ENCODE peak calls at places on chromosomes 5 and 9, in seven cellular contexts. One of them, this sample, is unnamed.

GRCh38 chr9:2638871-2639673 is 17.5 kb downstream of the VLDLR start:
- DNase-seq in ascending aorta: no peak
- DNase-seq in GM06990: no peak
- DNase-seq in CD8-positive, alpha-beta memory T cell: no peak
- DNase-seq in H7: no peak
- DNase-seq in A549: no peak
- DNase-seq in fibroblast of mammary gland: no peak
- DNase-seq in this sample: no peak

GRCh38 chr9:91886433-91887031 is 63.5 kb downstream of the ROR2 start:
- DNase-seq in ascending aorta: no peak
- DNase-seq in GM06990: no peak
- DNase-seq in CD8-positive, alpha-beta memory T cell: no peak
- DNase-seq in H7: peak
- DNase-seq in A549: no peak
- DNase-seq in fibroblast of mammary gland: no peak
- DNase-seq in this sample: no peak

GRCh38 chr5:176578391-176578808 is 29.3 kb downstream of the CDHR2 start:
- DNase-seq in ascending aorta: no peak
- DNase-seq in GM06990: no peak
- DNase-seq in CD8-positive, alpha-beta memory T cell: peak
- DNase-seq in H7: peak
- DNase-seq in A549: peak
- DNase-seq in fibroblast of mammary gland: peak
- DNase-seq in this sample: peak

GRCh38 chr9:77291714-77292113 is 114.4 kb downstream of the VPS13A start:
- DNase-seq in ascending aorta: no peak
- DNase-seq in GM06990: no peak
- DNase-seq in CD8-positive, alpha-beta memory T cell: no peak
- DNase-seq in H7: peak
- DNase-seq in A549: peak
- DNase-seq in fibroblast of mammary gland: peak
- DNase-seq in this sample: no peak

GRCh38 chr9:133496901-133497411 is 18.1 kb upstream of the SLC2A6 start:
- DNase-seq in ascending aorta: no peak
- DNase-seq in GM06990: no peak
- DNase-seq in CD8-positive, alpha-beta memory T cell: no peak
- DNase-seq in H7: no peak
- DNase-seq in A549: no peak
- DNase-seq in fibroblast of mammary gland: no peak
- DNase-seq in this sample: no peak

GRCh38 chr9:77725051-77725702 is 77.1 kb upstream of the GNA14 start:
- DNase-seq in ascending aorta: no peak
- DNase-seq in GM06990: no peak
- DNase-seq in CD8-positive, alpha-beta memory T cell: no peak
- DNase-seq in H7: no peak
- DNase-seq in A549: no peak
- DNase-seq in fibroblast of mammary gland: no peak
- DNase-seq in this sample: no peak

GRCh38 chr9:89005323-89005722 is 14.1 kb downstream of the S1PR3 start:
- DNase-seq in ascending aorta: peak
- DNase-seq in GM06990: no peak
- DNase-seq in CD8-positive, alpha-beta memory T cell: no peak
- DNase-seq in H7: no peak
- DNase-seq in A549: no peak
- DNase-seq in fibroblast of mammary gland: no peak
- DNase-seq in this sample: no peak

GRCh38 chr9:95516221-95516735 is 493 bp downstream of the PTCH1 start:
- DNase-seq in ascending aorta: peak
- DNase-seq in GM06990: no peak
- DNase-seq in CD8-positive, alpha-beta memory T cell: no peak
- DNase-seq in H7: peak
- DNase-seq in A549: no peak
- DNase-seq in fibroblast of mammary gland: peak
- DNase-seq in this sample: peak

GRCh38 chr5:38845555-38846378 is at the start of gene OSMR:
- DNase-seq in ascending aorta: peak
- DNase-seq in GM06990: no peak
- DNase-seq in CD8-positive, alpha-beta memory T cell: no peak
- DNase-seq in H7: peak
- DNase-seq in A549: peak
- DNase-seq in fibroblast of mammary gland: peak
- DNase-seq in this sample: no peak

GRCh38 chr5:157612071-157612476 is 36.5 kb upstream of the ADAM19 start:
- DNase-seq in ascending aorta: no peak
- DNase-seq in GM06990: no peak
- DNase-seq in CD8-positive, alpha-beta memory T cell: no peak
- DNase-seq in H7: no peak
- DNase-seq in A549: no peak
- DNase-seq in fibroblast of mammary gland: no peak
- DNase-seq in this sample: no peak

GRCh38 chr5:1332461-1333001 is 12.4 kb downstream of the CLPTM1L start:
- DNase-seq in ascending aorta: no peak
- DNase-seq in GM06990: no peak
- DNase-seq in CD8-positive, alpha-beta memory T cell: no peak
- DNase-seq in H7: no peak
- DNase-seq in A549: no peak
- DNase-seq in fibroblast of mammary gland: no peak
- DNase-seq in this sample: no peak

GRCh38 chr9:107486674-107487520 is 2.7 kb downstream of the KLF4 start:
- DNase-seq in ascending aorta: peak
- DNase-seq in GM06990: no peak
- DNase-seq in CD8-positive, alpha-beta memory T cell: no peak
- DNase-seq in H7: no peak
- DNase-seq in A549: no peak
- DNase-seq in fibroblast of mammary gland: peak
- DNase-seq in this sample: no peak

GRCh38 chr5:35908266-35908665 is 30.2 kb downstream of the CAPSL start:
- DNase-seq in ascending aorta: no peak
- DNase-seq in GM06990: no peak
- DNase-seq in CD8-positive, alpha-beta memory T cell: no peak
- DNase-seq in H7: peak
- DNase-seq in A549: no peak
- DNase-seq in fibroblast of mammary gland: no peak
- DNase-seq in this sample: no peak

GRCh38 chr5:170467000-170467707 is 36.7 kb upstream of the KCNIP1 start:
- DNase-seq in ascending aorta: no peak
- DNase-seq in GM06990: no peak
- DNase-seq in CD8-positive, alpha-beta memory T cell: no peak
- DNase-seq in H7: no peak
- DNase-seq in A549: peak
- DNase-seq in fibroblast of mammary gland: peak
- DNase-seq in this sample: no peak

GRCh38 chr5:173916233-173916632 is 28.1 kb downstream of the CPEB4 start:
- DNase-seq in ascending aorta: no peak
- DNase-seq in GM06990: no peak
- DNase-seq in CD8-positive, alpha-beta memory T cell: no peak
- DNase-seq in H7: peak
- DNase-seq in A549: no peak
- DNase-seq in fibroblast of mammary gland: no peak
- DNase-seq in this sample: no peak
- H3K4me3 ChIP-seq in ascending aorta: no peak
- H3K4me3 ChIP-seq in GM06990: no peak
- H3K4me3 ChIP-seq in CD8-positive, alpha-beta memory T cell: no peak
- H3K4me3 ChIP-seq in H7: no peak
- H3K4me3 ChIP-seq in A549: no peak
- H3K4me3 ChIP-seq in fibroblast of mammary gland: no peak
- H3K4me3 ChIP-seq in this sample: no peak

GRCh38 chr9:29203216-29203930 is 1630.1 kb upstream of the C9orf72 start:
- DNase-seq in ascending aorta: no peak
- DNase-seq in GM06990: no peak
- DNase-seq in CD8-positive, alpha-beta memory T cell: no peak
- DNase-seq in H7: no peak
- DNase-seq in A549: no peak
- DNase-seq in fibroblast of mammary gland: no peak
- DNase-seq in this sample: no peak

GRCh38 chr9:29198861-29199260 is 1625.6 kb upstream of the C9orf72 start:
- DNase-seq in ascending aorta: no peak
- DNase-seq in GM06990: no peak
- DNase-seq in CD8-positive, alpha-beta memory T cell: no peak
- DNase-seq in H7: no peak
- DNase-seq in A549: no peak
- DNase-seq in fibroblast of mammary gland: no peak
- DNase-seq in this sample: no peak

GRCh38 chr9:29200650-29201049 is 1627.4 kb upstream of the C9orf72 start:
- DNase-seq in ascending aorta: no peak
- DNase-seq in GM06990: no peak
- DNase-seq in CD8-positive, alpha-beta memory T cell: no peak
- DNase-seq in H7: no peak
- DNase-seq in A549: no peak
- DNase-seq in fibroblast of mammary gland: no peak
- DNase-seq in this sample: no peak

GRCh38 chr9:29199975-29200374 is 1626.7 kb upstream of the C9orf72 start:
- DNase-seq in ascending aorta: no peak
- DNase-seq in GM06990: no peak
- DNase-seq in CD8-positive, alpha-beta memory T cell: no peak
- DNase-seq in H7: no peak
- DNase-seq in A549: no peak
- DNase-seq in fibroblast of mammary gland: no peak
- DNase-seq in this sample: no peak
- H3K4me3 ChIP-seq in ascending aorta: no peak
- H3K4me3 ChIP-seq in GM06990: no peak
- H3K4me3 ChIP-seq in CD8-positive, alpha-beta memory T cell: no peak
- H3K4me3 ChIP-seq in H7: no peak
- H3K4me3 ChIP-seq in A549: no peak
- H3K4me3 ChIP-seq in fibroblast of mammary gland: no peak
- H3K4me3 ChIP-seq in this sample: no peak

GRCh38 chr9:18438300-18438925 is 35.5 kb upstream of the ADAMTSL1 start:
- DNase-seq in ascending aorta: peak
- DNase-seq in GM06990: no peak
- DNase-seq in CD8-positive, alpha-beta memory T cell: no peak
- DNase-seq in H7: peak
- DNase-seq in A549: no peak
- DNase-seq in fibroblast of mammary gland: peak
- DNase-seq in this sample: no peak
- H3K4me3 ChIP-seq in ascending aorta: peak
- H3K4me3 ChIP-seq in GM06990: no peak
- H3K4me3 ChIP-seq in CD8-positive, alpha-beta memory T cell: no peak
- H3K4me3 ChIP-seq in H7: peak
- H3K4me3 ChIP-seq in A549: no peak
- H3K4me3 ChIP-seq in fibroblast of mammary gland: peak
- H3K4me3 ChIP-seq in this sample: no peak

GRCh38 chr5:43044181-43044914 is 4.2 kb upstream of the ANXA2R start:
- DNase-seq in ascending aorta: no peak
- DNase-seq in GM06990: no peak
- DNase-seq in CD8-positive, alpha-beta memory T cell: no peak
- DNase-seq in H7: no peak
- DNase-seq in A549: no peak
- DNase-seq in fibroblast of mammary gland: peak
- DNase-seq in this sample: no peak
- H3K4me3 ChIP-seq in ascending aorta: peak
- H3K4me3 ChIP-seq in GM06990: no peak
- H3K4me3 ChIP-seq in CD8-positive, alpha-beta memory T cell: no peak
- H3K4me3 ChIP-seq in H7: peak
- H3K4me3 ChIP-seq in A549: no peak
- H3K4me3 ChIP-seq in fibroblast of mammary gland: peak
- H3K4me3 ChIP-seq in this sample: no peak

GRCh38 chr9:110971705-110972104 is 66.6 kb downstream of the LPAR1 start:
- DNase-seq in ascending aorta: no peak
- DNase-seq in GM06990: no peak
- DNase-seq in CD8-positive, alpha-beta memory T cell: no peak
- DNase-seq in H7: no peak
- DNase-seq in A549: no peak
- DNase-seq in fibroblast of mammary gland: no peak
- DNase-seq in this sample: no peak

GRCh38 chr9:110975278-110975677 is 63.0 kb downstream of the LPAR1 start:
- DNase-seq in ascending aorta: no peak
- DNase-seq in GM06990: no peak
- DNase-seq in CD8-positive, alpha-beta memory T cell: no peak
- DNase-seq in H7: no peak
- DNase-seq in A549: no peak
- DNase-seq in fibroblast of mammary gland: no peak
- DNase-seq in this sample: no peak

GRCh38 chr9:110967196-110967595 is 71.1 kb downstream of the LPAR1 start:
- DNase-seq in ascending aorta: no peak
- DNase-seq in GM06990: no peak
- DNase-seq in CD8-positive, alpha-beta memory T cell: no peak
- DNase-seq in H7: no peak
- DNase-seq in A549: no peak
- DNase-seq in fibroblast of mammary gland: no peak
- DNase-seq in this sample: no peak

GRCh38 chr9:110971234-110971633 is 67.0 kb downstream of the LPAR1 start:
- DNase-seq in ascending aorta: no peak
- DNase-seq in GM06990: no peak
- DNase-seq in CD8-positive, alpha-beta memory T cell: no peak
- DNase-seq in H7: no peak
- DNase-seq in A549: no peak
- DNase-seq in fibroblast of mammary gland: peak
- DNase-seq in this sample: no peak

GRCh38 chr9:110969971-110970381 is 68.3 kb downstream of the LPAR1 start:
- DNase-seq in ascending aorta: no peak
- DNase-seq in GM06990: no peak
- DNase-seq in CD8-positive, alpha-beta memory T cell: no peak
- DNase-seq in H7: no peak
- DNase-seq in A549: peak
- DNase-seq in fibroblast of mammary gland: peak
- DNase-seq in this sample: no peak
- H3K4me3 ChIP-seq in ascending aorta: no peak
- H3K4me3 ChIP-seq in GM06990: no peak
- H3K4me3 ChIP-seq in CD8-positive, alpha-beta memory T cell: no peak
- H3K4me3 ChIP-seq in H7: no peak
- H3K4me3 ChIP-seq in A549: no peak
- H3K4me3 ChIP-seq in fibroblast of mammary gland: no peak
- H3K4me3 ChIP-seq in this sample: no peak

GRCh38 chr9:128124873-128125574 is 2.5 kb downstream of the PTGES2 start:
- DNase-seq in ascending aorta: no peak
- DNase-seq in GM06990: no peak
- DNase-seq in CD8-positive, alpha-beta memory T cell: peak
- DNase-seq in H7: peak
- DNase-seq in A549: peak
- DNase-seq in fibroblast of mammary gland: peak
- DNase-seq in this sample: no peak
- H3K4me3 ChIP-seq in ascending aorta: no peak
- H3K4me3 ChIP-seq in GM06990: peak
- H3K4me3 ChIP-seq in CD8-positive, alpha-beta memory T cell: no peak
- H3K4me3 ChIP-seq in H7: no peak
- H3K4me3 ChIP-seq in A549: no peak
- H3K4me3 ChIP-seq in fibroblast of mammary gland: no peak
- H3K4me3 ChIP-seq in this sample: no peak

GRCh38 chr5:88875609-88876234 is 7.3 kb downstream of the MEF2C start:
- DNase-seq in ascending aorta: no peak
- DNase-seq in GM06990: no peak
- DNase-seq in CD8-positive, alpha-beta memory T cell: no peak
- DNase-seq in H7: no peak
- DNase-seq in A549: no peak
- DNase-seq in fibroblast of mammary gland: no peak
- DNase-seq in this sample: no peak
- H3K4me3 ChIP-seq in ascending aorta: peak
- H3K4me3 ChIP-seq in GM06990: peak
- H3K4me3 ChIP-seq in CD8-positive, alpha-beta memory T cell: no peak
- H3K4me3 ChIP-seq in H7: no peak
- H3K4me3 ChIP-seq in A549: no peak
- H3K4me3 ChIP-seq in fibroblast of mammary gland: no peak
- H3K4me3 ChIP-seq in this sample: no peak